ENCODE peak calls at places on chromosomes 16 and 17, in six cellular contexts. J is GM06990, I is fibroblast of mammary gland, O is cardiac fibroblast, S is A549, K is IMR-90. Y is an unnamed sample.

GRCh38 chr17:19237389-19238166 is 412 bp downstream of the EPN2 start:
- DNase-seq in J (peak), S (peak), K (no peak), I (no peak), O (no peak), Y (no peak)

GRCh38 chr17:12391468-12391867 is 274.2 kb upstream of the MYOCD start:
- DNase-seq in J (no peak), S (no peak), I (peak), K (no peak), O (no peak), Y (no peak)

GRCh38 chr16:11414815-11415775 is 69.8 kb downstream of the RMI2 start:
- DNase-seq in O (no peak), K (no peak), S (no peak), J (no peak), I (no peak), Y (no peak)

GRCh38 chr17:1413281-1413791 is 13.3 kb upstream of the YWHAE start:
- DNase-seq in J (no peak), K (peak), O (peak), I (peak), S (no peak), Y (no peak)

GRCh38 chr16:76235025-76235424 is 42.2 kb upstream of the CNTNAP4 start:
- DNase-seq in K (no peak), J (no peak), O (no peak), S (no peak), I (no peak), Y (no peak)

GRCh38 chr16:88855736-88856121 is 1.0 kb downstream of the GALNS start:
- DNase-seq in S (no peak), O (no peak), I (no peak), J (no peak), K (no peak), Y (no peak)

GRCh38 chr17:39699818-39700147 is at the start of gene ERBB2:
- DNase-seq in K (peak), I (peak), O (peak), S (peak), J (no peak), Y (no peak)

GRCh38 chr16:84138824-84139627 is 6.0 kb downstream of the HSDL1 start:
- DNase-seq in J (no peak), I (peak), O (peak), S (no peak), K (peak), Y (no peak)

GRCh38 chr17:43917348-43918025 is 10.2 kb upstream of the MPP2 start:
- DNase-seq in S (no peak), I (peak), J (peak), K (peak), O (peak), Y (peak)

GRCh38 chr16:86784267-86784626 is 205.9 kb downstream of the FOXL1 start:
- DNase-seq in I (no peak), S (no peak), J (no peak), O (no peak), K (no peak), Y (no peak)

GRCh38 chr16:4272114-4272954 is 489 bp downstream of the TFAP4 start:
- DNase-seq in I (peak), O (peak), K (no peak), S (peak), J (peak), Y (no peak)

GRCh38 chr17:21042434-21043295 is at the start of gene USP22:
- DNase-seq in S (peak), I (no peak), O (no peak), J (no peak), K (no peak), Y (peak)

GRCh38 chr16:57627184-57627871 is 1.1 kb upstream of the ADGRG1 start:
- DNase-seq in K (peak), J (no peak), S (peak), O (peak), I (peak), Y (no peak)

GRCh38 chr16:21645261-21645721 is 7.1 kb downstream of the IGSF6 start:
- DNase-seq in I (peak), J (peak), S (no peak), O (peak), K (peak), Y (peak)

GRCh38 chr17:3802461-3803307 is 1.7 kb upstream of the ITGAE start:
- DNase-seq in O (peak), J (no peak), I (peak), K (peak), S (no peak), Y (no peak)

GRCh38 chr17:76940293-76940692 is 72.1 kb downstream of the MGAT5B start:
- DNase-seq in S (no peak), J (no peak), I (no peak), O (no peak), K (no peak), Y (no peak)

GRCh38 chr17:51119415-51120356 is 982 bp downstream of the SPAG9 start:
- DNase-seq in O (peak), K (peak), S (peak), I (peak), J (peak), Y (peak)
- TF ChIP-seq CTCF in O (peak), K (peak), S (peak), I (peak), J (no peak), Y (no peak)

GRCh38 chr17:13616031-13616430 is 14.3 kb upstream of the HS3ST3A1 start:
- DNase-seq in I (no peak), S (no peak), O (no peak), J (no peak), K (no peak), Y (no peak)

DNA sequence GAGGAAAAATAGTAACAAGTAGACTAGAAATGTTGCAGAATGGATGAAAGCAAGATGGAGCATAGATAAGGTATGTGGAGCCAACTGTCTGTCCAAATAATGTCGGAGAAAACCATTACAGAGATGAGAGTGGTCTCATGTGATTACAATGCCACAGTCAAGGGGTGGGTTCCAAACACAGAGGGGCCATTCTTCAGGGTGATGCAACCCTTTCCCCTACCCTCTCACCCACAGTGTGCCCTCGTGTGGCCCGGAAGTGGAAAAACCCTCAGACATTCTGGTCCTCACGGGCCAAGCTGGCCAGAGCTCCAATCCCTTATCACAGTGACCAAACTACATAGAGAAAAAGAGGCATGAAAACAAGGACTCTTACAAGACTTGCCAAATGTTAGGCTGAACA is 17.7 kb upstream of the HS3ST3A1 start:
- DNase-seq in J (no peak), S (no peak), O (no peak), I (no peak), K (no peak), Y (no peak)
- TF ChIP-seq CTCF in J (no peak), S (no peak), O (no peak), I (no peak), K (no peak), Y (no peak)

DNA sequence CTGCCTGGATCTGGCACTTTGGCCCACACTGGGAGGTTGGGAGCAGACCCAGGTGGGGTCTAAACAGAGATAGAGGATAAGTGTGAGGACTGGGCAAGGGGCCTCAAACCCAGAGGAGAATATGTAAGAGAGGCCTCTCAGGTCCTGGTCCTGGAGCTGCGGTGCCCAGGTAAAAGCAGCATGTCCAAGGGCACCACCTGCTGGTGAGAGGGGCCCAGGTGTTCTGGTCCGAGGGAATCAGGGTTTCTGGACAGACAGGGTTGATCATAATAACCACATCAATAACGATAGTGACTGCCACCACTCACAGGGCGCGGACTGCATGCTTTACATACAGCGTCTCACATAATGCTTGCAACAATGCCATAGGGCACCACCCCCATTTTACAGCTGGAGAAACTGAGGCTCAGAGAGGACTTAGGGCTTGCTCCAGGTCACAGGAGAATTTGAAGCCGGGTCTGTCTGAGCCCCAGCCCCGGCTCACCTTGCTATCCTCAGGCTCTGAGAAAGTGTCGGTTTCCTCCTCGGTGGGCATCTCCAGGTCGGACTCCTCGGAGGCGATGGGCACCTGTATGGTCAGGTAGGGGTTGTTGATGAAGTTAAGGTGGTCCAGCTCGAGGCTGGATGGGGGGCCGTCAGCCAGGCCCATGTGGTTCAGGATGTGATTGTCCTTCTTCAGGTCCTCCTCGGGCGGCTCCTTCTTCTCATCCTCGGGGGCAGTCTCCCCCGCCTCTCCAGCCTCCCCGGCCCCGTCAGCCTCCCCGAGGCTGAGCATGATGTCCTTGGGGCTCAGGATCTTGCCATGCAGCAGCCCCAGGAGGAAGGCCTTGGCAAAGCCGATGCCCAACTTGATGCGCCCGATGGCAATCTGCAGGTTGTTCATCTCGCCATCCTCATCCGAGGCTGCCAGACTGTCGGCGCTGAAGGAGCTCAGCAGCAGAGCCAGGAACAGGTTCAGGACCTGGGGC is 19.1 kb upstream of the CD79B start:
- DNase-seq in J (no peak), O (no peak), I (no peak), K (no peak), S (peak), Y (peak)
- TF ChIP-seq CTCF in J (peak), O (no peak), I (peak), K (no peak), S (peak), Y (no peak)

GRCh38 chr16:54390095-54390494 is 103.5 kb upstream of the IRX3 start:
- DNase-seq in O (no peak), K (no peak), S (no peak), I (no peak), J (no peak), Y (no peak)
- TF ChIP-seq CTCF in O (no peak), K (no peak), S (no peak), I (no peak), J (no peak), Y (no peak)

GRCh38 chr16:85602831-85603755 is 10.0 kb upstream of the GSE1 start:
- DNase-seq in I (no peak), S (no peak), K (no peak), J (peak), O (no peak), Y (no peak)
- TF ChIP-seq CTCF in I (no peak), S (no peak), K (no peak), J (no peak), O (no peak), Y (no peak)

GRCh38 chr17:75069783-75070182 is 18.0 kb upstream of the SLC16A5 start:
- DNase-seq in K (no peak), J (no peak), S (peak), I (peak), O (peak), Y (no peak)
- TF ChIP-seq CTCF in K (peak), J (peak), S (peak), I (peak), O (peak), Y (no peak)

GRCh38 chr17:6843241-6843890 is 11.8 kb upstream of the TEKT1 start:
- DNase-seq in S (no peak), O (peak), I (peak), J (no peak), K (peak), Y (no peak)
- TF ChIP-seq CTCF in S (peak), O (peak), I (peak), J (peak), K (peak), Y (peak)

GRCh38 chr17:71118039-71118438 is 948.7 kb downstream of the KCNJ2 start:
- DNase-seq in O (no peak), J (no peak), K (peak), I (peak), S (peak), Y (no peak)
- TF ChIP-seq CTCF in O (no peak), J (no peak), K (peak), I (peak), S (peak), Y (no peak)

GRCh38 chr17:17153071-17153470 is 53.1 kb downstream of the PLD6 start:
- DNase-seq in S (no peak), J (no peak), I (no peak), O (no peak), K (no peak), Y (no peak)

GRCh38 chr17:17155568-17155967 is 50.6 kb downstream of the PLD6 start:
- DNase-seq in K (no peak), I (no peak), S (no peak), J (no peak), O (no peak), Y (no peak)

GRCh38 chr17:17153709-17154108 is 52.4 kb downstream of the PLD6 start:
- DNase-seq in K (no peak), I (no peak), J (no peak), O (no peak), S (no peak), Y (no peak)

GRCh38 chr17:17154981-17155380 is 51.2 kb downstream of the PLD6 start:
- DNase-seq in S (no peak), K (no peak), O (no peak), I (no peak), J (no peak), Y (no peak)

GRCh38 chr17:17154556-17154955 is 51.6 kb downstream of the PLD6 start:
- DNase-seq in O (no peak), I (no peak), K (no peak), S (no peak), J (no peak), Y (no peak)
- TF ChIP-seq CTCF in O (no peak), I (no peak), K (no peak), S (no peak), J (no peak), Y (no peak)